ENCODE peak calls at places on chromosomes 6 and 20, in six cellular contexts. One of them, this sample, is unnamed.

GRCh38 chr6:36029464-36029863 is 1.9 kb downstream of the MAPK14 start:
- DNase-seq in HCT116: no peak
- DNase-seq in GM12878: no peak
- DNase-seq in H1: no peak
- DNase-seq in K562: no peak
- DNase-seq in HepG2: peak; percentile 68
- DNase-seq in this sample: no peak

GRCh38 chr20:51688600-51688999 is 79.6 kb downstream of the ATP9A start:
- DNase-seq in HCT116: no peak
- DNase-seq in GM12878: no peak
- DNase-seq in H1: no peak
- DNase-seq in K562: no peak
- DNase-seq in HepG2: no peak
- DNase-seq in this sample: no peak

GRCh38 chr6:37173573-37174195 is 3.7 kb downstream of the PIM1 start:
- DNase-seq in HCT116: no peak
- DNase-seq in GM12878: no peak
- DNase-seq in H1: no peak
- DNase-seq in K562: peak; percentile 28
- DNase-seq in HepG2: no peak
- DNase-seq in this sample: no peak

GRCh38 chr6:89842228-89842627 is 12.5 kb downstream of the CASP8AP2 start:
- DNase-seq in HCT116: no peak
- DNase-seq in GM12878: no peak
- DNase-seq in H1: no peak
- DNase-seq in K562: no peak
- DNase-seq in HepG2: no peak
- DNase-seq in this sample: no peak

GRCh38 chr6:166274739-166275370 is 33.3 kb downstream of the PRR18 start:
- DNase-seq in HCT116: no peak
- DNase-seq in GM12878: no peak
- DNase-seq in H1: no peak
- DNase-seq in K562: no peak
- DNase-seq in HepG2: no peak
- DNase-seq in this sample: no peak

GRCh38 chr20:19205999-19206398 is 6.4 kb upstream of the SLC24A3 start:
- DNase-seq in HCT116: peak; percentile 22
- DNase-seq in GM12878: peak; percentile 8
- DNase-seq in H1: peak; percentile 98
- DNase-seq in K562: peak; percentile 43
- DNase-seq in HepG2: peak; percentile 50
- DNase-seq in this sample: no peak

GRCh38 chr6:161198176-161198575 is 75.7 kb downstream of the AGPAT4 start:
- DNase-seq in HCT116: no peak
- DNase-seq in GM12878: no peak
- DNase-seq in H1: no peak
- DNase-seq in K562: no peak
- DNase-seq in HepG2: no peak
- DNase-seq in this sample: no peak

GRCh38 chr20:15012551-15012950 is 675.1 kb upstream of the FLRT3 start:
- DNase-seq in HCT116: no peak
- DNase-seq in GM12878: no peak
- DNase-seq in H1: no peak
- DNase-seq in K562: no peak
- DNase-seq in HepG2: no peak
- DNase-seq in this sample: no peak

GRCh38 chr6:73455865-73456629 is 4.0 kb upstream of the CGAS start:
- DNase-seq in HCT116: no peak
- DNase-seq in GM12878: no peak
- DNase-seq in H1: no peak
- DNase-seq in K562: no peak
- DNase-seq in HepG2: peak; percentile 50
- DNase-seq in this sample: no peak

GRCh38 chr20:40945754-40946451 is 82.7 kb upstream of the TOP1 start:
- DNase-seq in HCT116: peak; percentile 19
- DNase-seq in GM12878: no peak
- DNase-seq in H1: peak; percentile 76
- DNase-seq in K562: no peak
- DNase-seq in HepG2: peak; percentile 72
- DNase-seq in this sample: peak; percentile 86

GRCh38 chr6:136527831-136528230 is 22.4 kb downstream of the MAP7 start:
- DNase-seq in HCT116: no peak
- DNase-seq in GM12878: no peak
- DNase-seq in H1: no peak
- DNase-seq in K562: no peak
- DNase-seq in HepG2: no peak
- DNase-seq in this sample: no peak

GRCh38 chr20:31707258-31707615 is 15.4 kb downstream of the BCL2L1 start:
- DNase-seq in HCT116: no peak
- DNase-seq in GM12878: no peak
- DNase-seq in H1: no peak
- DNase-seq in K562: no peak
- DNase-seq in HepG2: no peak
- DNase-seq in this sample: no peak
- H3K4me1 ChIP-seq in HCT116: peaks cover 97% of the 10 kb centered on the region
- H3K4me1 ChIP-seq in GM12878: peaks cover 37% of the 10 kb centered on the region
- H3K4me1 ChIP-seq in H1: peaks cover 22% of the 10 kb centered on the region
- H3K4me1 ChIP-seq in K562: peaks cover 42% of the 10 kb centered on the region
- H3K4me1 ChIP-seq in HepG2: peaks cover 99% of the 10 kb centered on the region
- H3K4me1 ChIP-seq in this sample: peaks cover 5% of the 10 kb centered on the region

DNA sequence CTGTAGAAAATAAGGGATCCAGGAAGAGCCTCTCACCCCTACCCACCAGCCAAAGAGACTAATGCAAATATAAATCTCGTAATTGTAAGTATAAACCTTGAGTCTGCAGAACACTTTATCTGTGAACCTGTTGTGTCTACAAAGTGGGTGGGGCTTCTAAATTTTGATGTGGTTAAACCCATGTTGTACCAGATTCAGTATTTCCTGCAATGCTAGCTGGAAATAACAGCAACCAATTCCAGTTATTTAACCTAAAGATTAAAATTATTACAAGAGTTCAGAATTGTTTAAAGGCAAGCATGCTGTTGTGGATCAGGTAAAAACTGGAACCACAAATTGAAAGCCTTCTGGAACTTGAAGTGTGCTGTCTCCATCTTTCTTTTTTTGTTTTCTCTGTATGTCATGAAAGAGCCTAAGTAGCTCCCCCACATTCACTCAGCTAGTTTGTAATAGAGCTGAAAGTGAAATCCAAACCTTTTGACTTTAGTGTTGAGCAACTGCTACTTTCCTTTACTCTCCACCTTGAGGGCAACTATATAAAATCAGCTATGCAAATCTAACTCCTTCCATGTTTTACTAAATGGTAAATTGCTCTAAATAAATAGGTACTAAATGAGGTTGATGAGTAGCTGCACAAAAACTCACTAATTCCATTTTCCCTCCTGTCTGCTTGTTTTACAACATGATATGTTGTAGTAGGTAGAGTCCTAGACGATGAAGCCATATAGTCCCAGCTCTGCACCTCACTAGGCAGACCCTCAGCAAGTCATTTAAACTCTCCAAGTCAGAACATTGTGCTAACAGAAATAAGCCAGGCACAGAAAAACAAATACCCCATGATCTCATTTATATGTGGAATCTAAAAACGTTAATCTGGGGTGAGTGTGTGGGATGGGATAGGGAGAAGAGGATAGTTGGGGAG is 17.9 kb upstream of the THEMIS start:
- DNase-seq in HCT116: no peak
- DNase-seq in GM12878: no peak
- DNase-seq in H1: no peak
- DNase-seq in K562: no peak
- DNase-seq in HepG2: no peak
- DNase-seq in this sample: no peak
- TF ChIP-seq YY1 in HCT116: no peak
- TF ChIP-seq YY1 in GM12878: no peak
- TF ChIP-seq YY1 in H1: no peak
- TF ChIP-seq YY1 in K562: no peak
- TF ChIP-seq YY1 in HepG2: no peak
- TF ChIP-seq YY1 in this sample: no peak

GRCh38 chr20:38997622-38998021 is 35.5 kb downstream of the DHX35 start:
- DNase-seq in HCT116: no peak
- DNase-seq in GM12878: peak; percentile 87
- DNase-seq in H1: no peak
- DNase-seq in K562: peak; percentile 62
- DNase-seq in HepG2: no peak
- DNase-seq in this sample: no peak
- TF ChIP-seq ZNF274 in HCT116: no peak
- TF ChIP-seq ZNF274 in GM12878: no peak
- TF ChIP-seq ZNF274 in H1: no peak
- TF ChIP-seq ZNF274 in K562: no peak
- TF ChIP-seq ZNF274 in HepG2: no peak
- TF ChIP-seq ZNF274 in this sample: no peak

GRCh38 chr6:13077117-13077516 is 251.2 kb downstream of the TBC1D7 start:
- DNase-seq in HCT116: no peak
- DNase-seq in GM12878: no peak
- DNase-seq in H1: no peak
- DNase-seq in K562: no peak
- DNase-seq in HepG2: no peak
- DNase-seq in this sample: no peak

GRCh38 chr6:13076575-13076974 is 251.8 kb downstream of the TBC1D7 start:
- DNase-seq in HCT116: no peak
- DNase-seq in GM12878: no peak
- DNase-seq in H1: no peak
- DNase-seq in K562: no peak
- DNase-seq in HepG2: no peak
- DNase-seq in this sample: no peak

GRCh38 chr6:13080462-13081188 is 247.7 kb downstream of the TBC1D7 start:
- DNase-seq in HCT116: no peak
- DNase-seq in GM12878: no peak
- DNase-seq in H1: no peak
- DNase-seq in K562: no peak
- DNase-seq in HepG2: no peak
- DNase-seq in this sample: no peak

GRCh38 chr6:13081189-13081563 is 247.2 kb downstream of the TBC1D7 start:
- DNase-seq in HCT116: no peak
- DNase-seq in GM12878: no peak
- DNase-seq in H1: no peak
- DNase-seq in K562: no peak
- DNase-seq in HepG2: no peak
- DNase-seq in this sample: no peak

GRCh38 chr6:13079096-13079758 is 249.1 kb downstream of the TBC1D7 start:
- DNase-seq in HCT116: no peak
- DNase-seq in GM12878: no peak
- DNase-seq in H1: no peak
- DNase-seq in K562: no peak
- DNase-seq in HepG2: no peak
- DNase-seq in this sample: no peak
- H3K4me1 ChIP-seq in HCT116: no peaks in the 10 kb centered on the region
- H3K4me1 ChIP-seq in GM12878: no peaks in the 10 kb centered on the region
- H3K4me1 ChIP-seq in H1: peaks cover 7% of the 10 kb centered on the region
- H3K4me1 ChIP-seq in K562: no peaks in the 10 kb centered on the region
- H3K4me1 ChIP-seq in HepG2: no peaks in the 10 kb centered on the region
- H3K4me1 ChIP-seq in this sample: no peaks in the 10 kb centered on the region

GRCh38 chr6:17039266-17039665 is 62.6 kb upstream of the STMND1 start:
- DNase-seq in HCT116: no peak
- DNase-seq in GM12878: no peak
- DNase-seq in H1: no peak
- DNase-seq in K562: no peak
- DNase-seq in HepG2: no peak
- DNase-seq in this sample: no peak

GRCh38 chr6:17032595-17033591 is 69.0 kb upstream of the STMND1 start:
- DNase-seq in HCT116: no peak
- DNase-seq in GM12878: no peak
- DNase-seq in H1: no peak
- DNase-seq in K562: no peak
- DNase-seq in HepG2: no peak
- DNase-seq in this sample: no peak

GRCh38 chr6:17035257-17035757 is 66.5 kb upstream of the STMND1 start:
- DNase-seq in HCT116: no peak
- DNase-seq in GM12878: no peak
- DNase-seq in H1: no peak
- DNase-seq in K562: no peak
- DNase-seq in HepG2: no peak
- DNase-seq in this sample: no peak

GRCh38 chr6:17038316-17038715 is 63.5 kb upstream of the STMND1 start:
- DNase-seq in HCT116: no peak
- DNase-seq in GM12878: no peak
- DNase-seq in H1: no peak
- DNase-seq in K562: no peak
- DNase-seq in HepG2: no peak
- DNase-seq in this sample: no peak

GRCh38 chr6:17035994-17036393 is 65.9 kb upstream of the STMND1 start:
- DNase-seq in HCT116: no peak
- DNase-seq in GM12878: no peak
- DNase-seq in H1: no peak
- DNase-seq in K562: no peak
- DNase-seq in HepG2: no peak
- DNase-seq in this sample: no peak
- TF ChIP-seq YY1 in HCT116: no peak
- TF ChIP-seq YY1 in GM12878: no peak
- TF ChIP-seq YY1 in H1: no peak
- TF ChIP-seq YY1 in K562: no peak
- TF ChIP-seq YY1 in HepG2: no peak
- TF ChIP-seq YY1 in this sample: no peak

GRCh38 chr6:170188571-170189001 is 102.3 kb downstream of the DLL1 start:
- DNase-seq in HCT116: no peak
- DNase-seq in GM12878: no peak
- DNase-seq in H1: peak; percentile 28
- DNase-seq in K562: no peak
- DNase-seq in HepG2: no peak
- DNase-seq in this sample: no peak
- TF ChIP-seq ZNF274 in HCT116: no peak
- TF ChIP-seq ZNF274 in GM12878: no peak
- TF ChIP-seq ZNF274 in H1: no peak
- TF ChIP-seq ZNF274 in K562: no peak
- TF ChIP-seq ZNF274 in HepG2: no peak
- TF ChIP-seq ZNF274 in this sample: no peak